ENCODE peak calls at places on chromosomes 16 and 17, in five cellular contexts. I is neural progenitor cell, E is heart left ventricle, Y is transverse colon, J is HepG2. N is an unnamed sample.

GRCh38 chr16:5706206-5706605 is 608.6 kb upstream of the EEF2KMT start:
- DNase-seq in E (no peak), Y (no peak), I (no peak), J (no peak), N (no peak)

GRCh38 chr17:69773081-69773480 is 301.9 kb upstream of the KCNJ16 start:
- DNase-seq in Y (no peak), J (no peak), I (no peak), E (no peak), N (no peak)

GRCh38 chr17:75703591-75703990 is 17.7 kb upstream of the ITGB4 start:
- DNase-seq in E (no peak), Y (no peak), I (no peak), J (no peak), N (no peak)

GRCh38 chr16:2964416-2965223 is 545 bp downstream of the KREMEN2 start:
- DNase-seq in E (no peak), I (peak; percentile 96), J (peak; percentile 74), Y (peak; percentile 58), N (peak; percentile 90)

GRCh38 chr16:4402439-4403132 is 13.8 kb downstream of the CORO7 start:
- DNase-seq in E (peak; percentile 86), I (peak; percentile 92), J (peak; percentile 45), Y (peak; percentile 85), N (peak; percentile 81)

GRCh38 chr16:26627958-26628357 is 438.8 kb upstream of the C16orf82 start:
- DNase-seq in E (no peak), J (no peak), I (no peak), Y (no peak), N (no peak)

GRCh38 chr17:74631468-74632195 is 8.1 kb upstream of the CD300E start:
- DNase-seq in E (no peak), Y (no peak), I (no peak), J (no peak), N (no peak)

GRCh38 chr16:15644306-15644961 is 1.5 kb upstream of the MARF1 start:
- DNase-seq in E (no peak), I (peak; percentile 42), Y (peak; percentile 38), J (peak; percentile 87), N (peak; percentile 64)

GRCh38 chr17:11996722-11997146 is 541 bp downstream of the ZNF18 start:
- DNase-seq in E (no peak), I (no peak), Y (peak; percentile 55), J (peak; percentile 39), N (peak; percentile 63)

GRCh38 chr16:87821346-87822001 is 47.8 kb downstream of the SLC7A5 start:
- DNase-seq in I (peak; percentile 48), Y (no peak), E (no peak), J (no peak), N (peak; percentile 60)

GRCh38 chr17:82687871-82688270 is 10.6 kb downstream of the RAB40B start:
- DNase-seq in E (no peak), J (no peak), I (no peak), Y (no peak), N (no peak)

GRCh38 chr17:27545562-27546229 is 85.3 kb upstream of the LGALS9 start:
- DNase-seq in J (no peak), E (no peak), Y (no peak), I (no peak), N (peak; percentile 93)

GRCh38 chr17:21106316-21106715 is 20.4 kb upstream of the DHRS7B start:
- DNase-seq in J (no peak), I (no peak), Y (no peak), E (no peak), N (no peak)

GRCh38 chr17:47604268-47604927 is 45.3 kb upstream of the KPNB1 start:
- DNase-seq in E (peak; percentile 60), I (no peak), J (no peak), Y (no peak), N (peak; percentile 93)

GRCh38 chr17:71024172-71024571 is 854.8 kb downstream of the KCNJ2 start:
- DNase-seq in J (no peak), I (no peak), Y (no peak), E (no peak), N (no peak)

GRCh38 chr17:31525801-31526549 is 134.5 kb downstream of the RAB11FIP4 start:
- DNase-seq in Y (no peak), E (no peak), J (peak; percentile 24), I (peak; percentile 39), N (peak; percentile 42)

GRCh38 chr16:2770057-2770780 is 6.9 kb downstream of the ELOB start:
- DNase-seq in J (no peak), E (no peak), I (no peak), Y (no peak), N (no peak)

GRCh38 chr16:86951831-86952598 is 365.2 kb downstream of the C16orf95 start:
- DNase-seq in J (no peak), I (no peak), E (peak; percentile 60), Y (no peak), N (peak; percentile 78)

GRCh38 chr17:50626037-50626574 is 8.6 kb upstream of the ABCC3 start:
- DNase-seq in I (peak; percentile 92), E (peak; percentile 80), Y (peak; percentile 71), J (peak; percentile 84), N (peak; percentile 84)

GRCh38 chr17:33572615-33573014 is 279.5 kb upstream of the ASIC2 start:
- DNase-seq in I (peak; percentile 32), J (no peak), E (no peak), Y (no peak), N (peak; percentile 37)

GRCh38 chr16:85612801-85613608 is at the start of gene GSE1:
- DNase-seq in Y (peak; percentile 98), I (peak; percentile 96), J (peak; percentile 96), E (peak; percentile 96), N (peak; percentile 88)

GRCh38 chr17:12421646-12422306 is 243.9 kb upstream of the MYOCD start:
- DNase-seq in J (no peak), I (peak; percentile 7), Y (no peak), E (no peak), N (no peak)

GRCh38 chr17:76681222-76682137 is 29.3 kb downstream of the MXRA7 start:
- DNase-seq in J (peak; percentile 58), Y (peak; percentile 84), E (peak; percentile 82), I (peak; percentile 87), N (peak; percentile 99)

GRCh38 chr17:33463887-33464286 is 170.8 kb upstream of the ASIC2 start:
- DNase-seq in Y (no peak), E (no peak), I (no peak), J (no peak), N (peak; percentile 30)

GRCh38 chr17:77733576-77734296 is 224.8 kb upstream of the TNRC6C start:
- DNase-seq in E (no peak), I (no peak), J (no peak), Y (no peak), N (no peak)

GRCh38 chr16:14497245-14498082 is 132.6 kb downstream of the PARN start:
- DNase-seq in J (peak; percentile 81), E (no peak), I (peak; percentile 28), Y (no peak), N (no peak)

GRCh38 chr17:82105882-82106696 is 8.1 kb upstream of the FASN start:
- DNase-seq in Y (peak; percentile 78), I (peak; percentile 75), J (peak; percentile 94), E (peak; percentile 67), N (peak; percentile 97)

GRCh38 chr16:82641336-82641984 is 14.7 kb downstream of the CDH13 start:
- DNase-seq in J (no peak), E (no peak), I (no peak), Y (no peak), N (no peak)

GRCh38 chr17:38741443-38741842 is 6.7 kb downstream of the PCGF2 start:
- DNase-seq in I (no peak), Y (no peak), J (no peak), E (no peak), N (no peak)

GRCh38 chr16:53024045-53024444 is 28.7 kb downstream of the CHD9NB start:
- DNase-seq in Y (no peak), I (no peak), J (no peak), E (no peak), N (no peak)

GRCh38 chr16:53035176-53035942 is 17.3 kb downstream of the CHD9NB start:
- DNase-seq in I (no peak), E (no peak), Y (no peak), J (peak; percentile 48), N (no peak)

GRCh38 chr16:53031323-53031942 is 21.3 kb downstream of the CHD9NB start:
- DNase-seq in I (no peak), J (no peak), Y (no peak), E (no peak), N (no peak)

GRCh38 chr16:53034306-53034705 is 18.4 kb downstream of the CHD9NB start:
- DNase-seq in Y (no peak), J (no peak), I (no peak), E (no peak), N (no peak)

GRCh38 chr16:53029971-53030370 is 22.7 kb downstream of the CHD9NB start:
- DNase-seq in I (no peak), Y (no peak), E (no peak), J (no peak), N (no peak)
- H3K4me1 ChIP-seq in I (peaks cover 8% of the 10 kb centered on the region), Y (peaks cover 8% of the 10 kb centered on the region), E (no peaks in the 10 kb centered on the region), J (peaks cover 3% of the 10 kb centered on the region), N (no peaks in the 10 kb centered on the region)

DNA sequence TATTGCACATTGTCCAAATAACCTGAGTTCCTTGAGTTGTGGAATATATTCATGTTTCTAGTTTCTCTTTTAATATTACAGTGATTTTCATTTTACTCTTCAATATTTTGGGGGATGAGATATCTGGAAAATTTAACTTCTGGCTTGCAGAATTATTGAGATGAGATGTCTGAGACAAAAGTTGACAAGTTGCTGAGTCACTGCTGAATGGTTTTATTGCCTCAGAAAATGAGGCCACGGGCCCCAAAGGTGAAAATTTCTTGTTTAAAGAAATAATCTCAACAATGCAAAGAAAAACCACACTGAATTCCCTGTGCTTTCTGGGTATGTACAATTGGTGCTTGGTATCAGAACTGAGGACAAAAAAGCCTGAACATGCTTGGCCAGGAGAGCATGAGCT is 129.2 kb upstream of the TOM1L1 start:
- DNase-seq in E (no peak), J (no peak), I (no peak), Y (no peak), N (no peak)
- H3K27ac ChIP-seq in E (no peak overlapping the region), J (no peak overlapping the region), I (no peak overlapping the region), Y (no peak overlapping the region), N (no peak overlapping the region)

GRCh38 chr16:89525146-89525913 is 17.1 kb downstream of the SPG7 start:
- DNase-seq in I (no peak), E (peak; percentile 73), J (no peak), Y (peak; percentile 24), N (peak; percentile 48)

GRCh38 chr16:89530401-89531381 is 22.5 kb downstream of the SPG7 start:
- DNase-seq in J (no peak), Y (no peak), I (no peak), E (no peak), N (no peak)

GRCh38 chr16:89534147-89534788 is 26.1 kb downstream of the SPG7 start:
- DNase-seq in E (no peak), J (no peak), Y (peak; percentile 22), I (no peak), N (no peak)

GRCh38 chr16:89531821-89532526 is 23.8 kb downstream of the SPG7 start:
- DNase-seq in J (no peak), Y (no peak), E (no peak), I (no peak), N (no peak)

DNA sequence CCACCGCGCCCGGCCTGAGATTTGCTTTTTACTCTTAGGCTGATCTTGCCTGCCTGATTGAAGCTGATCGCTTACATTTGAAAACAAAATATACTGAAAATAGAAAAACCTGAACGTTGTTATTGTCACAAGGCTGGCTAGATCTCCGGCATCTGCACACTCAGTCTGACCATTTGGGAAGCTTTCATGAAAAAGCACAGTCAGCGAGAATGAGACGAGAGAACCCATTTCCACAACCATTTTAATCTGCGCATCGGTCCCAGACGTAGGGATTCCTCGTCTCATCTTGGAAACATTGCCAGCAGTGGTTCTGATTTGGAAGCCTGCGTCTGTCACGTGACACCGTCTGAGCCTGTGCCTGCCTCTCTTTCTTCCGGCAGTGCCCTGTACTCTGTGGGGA is 20.9 kb downstream of the SPG7 start:
- DNase-seq in I (no peak), E (no peak), J (no peak), Y (no peak), N (no peak)
- H3K36me3 ChIP-seq in I (peaks cover 3% of the 10 kb centered on the region), E (peaks cover 100% of the 10 kb centered on the region), J (peaks cover 56% of the 10 kb centered on the region), Y (peaks cover 60% of the 10 kb centered on the region), N (peaks cover 91% of the 10 kb centered on the region)

GRCh38 chr17:8941980-8942617 is 23.4 kb downstream of the PIK3R5 start:
- DNase-seq in I (no peak), J (no peak), Y (no peak), E (no peak), N (no peak)
- H3K4me1 ChIP-seq in I (no peaks in the 10 kb centered on the region), J (no peaks in the 10 kb centered on the region), Y (no peaks in the 10 kb centered on the region), E (no peaks in the 10 kb centered on the region), N (no peaks in the 10 kb centered on the region)